ENCODE peak calls at places on chromosomes 16 and 17, in four cellular contexts. L, C, W and U are unnamed samples.

GRCh38 chr17:50864747-50865059 is 1.5 kb downstream of the TOB1 start:
- DNase-seq in C (no peak), L (no peak), W (no peak), U (no peak)

GRCh38 chr16:87897563-87898505 is 28.5 kb upstream of the SLC7A5 start:
- DNase-seq in C (no peak), L (no peak), W (no peak), U (no peak)

GRCh38 chr16:58345574-58346354 is 46.5 kb upstream of the GINS3 start:
- DNase-seq in W (no peak), C (no peak), L (no peak), U (no peak)

GRCh38 chr17:74288785-74289184 is 14.8 kb downstream of the DNAI2 start:
- DNase-seq in W (no peak), L (no peak), C (no peak), U (no peak)

GRCh38 chr17:74307984-74308773 is 17.8 kb upstream of the KIF19 start:
- DNase-seq in W (no peak), C (no peak), L (no peak), U (no peak)

GRCh38 chr16:88004391-88004790 is 53.2 kb downstream of the BANP start:
- DNase-seq in L (no peak), C (no peak), W (no peak), U (no peak)

GRCh38 chr17:32277284-32277683 is 11.7 kb downstream of the RHBDL3 start:
- DNase-seq in W (peak), L (no peak), C (peak), U (no peak)

GRCh38 chr16:49271363-49271762 is 10.3 kb downstream of the CBLN1 start:
- DNase-seq in L (no peak), C (no peak), W (no peak), U (no peak)

GRCh38 chr16:59601452-59601851 is 867.3 kb upstream of the GOT2 start:
- DNase-seq in W (no peak), L (no peak), C (no peak), U (no peak)

GRCh38 chr16:49443576-49443975 is 70.0 kb downstream of the C16orf78 start:
- DNase-seq in C (no peak), W (no peak), L (no peak), U (no peak)

GRCh38 chr16:89202422-89203215 is 2.3 kb upstream of the SLC22A31 start:
- DNase-seq in C (no peak), L (no peak), W (no peak), U (peak)

GRCh38 chr17:20944014-20944905 is 98.6 kb downstream of the USP22 start:
- DNase-seq in C (no peak), L (no peak), W (peak), U (peak)

GRCh38 chr17:80826955-80827645 is 164.5 kb upstream of the CHMP6 start:
- DNase-seq in L (no peak), W (peak), C (peak), U (no peak)

GRCh38 chr17:61495161-61495857 is 43.1 kb downstream of the TBX4 start:
- DNase-seq in C (peak), W (peak), L (no peak), U (no peak)

GRCh38 chr16:71413341-71413740 is 28.5 kb downstream of the TLE7 start:
- DNase-seq in C (no peak), W (no peak), L (no peak), U (no peak)

GRCh38 chr16:81796585-81797346 is 17.7 kb downstream of the PLCG2 start:
- DNase-seq in C (no peak), L (no peak), W (no peak), U (no peak)

GRCh38 chr17:72985882-72986720 is 106.4 kb downstream of the SLC39A11 start:
- DNase-seq in C (peak), W (peak), L (peak), U (peak)

GRCh38 chr16:62363451-62363850 is 327.2 kb upstream of the CDH8 start:
- DNase-seq in W (peak), C (no peak), L (no peak), U (peak)

GRCh38 chr17:58089111-58089510 is 5.9 kb downstream of the DYNLL2 start:
- DNase-seq in L (no peak), W (no peak), C (no peak), U (no peak)

GRCh38 chr17:5135726-5136579 is 20.1 kb downstream of the USP6 start:
- DNase-seq in C (no peak), L (no peak), W (no peak), U (no peak)

GRCh38 chr17:15247891-15248529 is 17.1 kb downstream of the PMP22 start:
- DNase-seq in L (no peak), W (peak), C (no peak), U (no peak)

GRCh38 chr16:67185866-67186134 is 2.0 kb upstream of the MATCAP1 start:
- DNase-seq in L (no peak), C (no peak), W (no peak), U (no peak)

GRCh38 chr16:86975445-86975844 is 341.7 kb downstream of the C16orf95 start:
- DNase-seq in C (peak), L (peak), W (peak), U (peak)

GRCh38 chr17:5584971-5585794 is 874 bp upstream of the NLRP1 start:
- DNase-seq in L (no peak), W (peak), C (peak), U (no peak)

GRCh38 chr17:37699285-37699973 is 45.4 kb downstream of the HNF1B start:
- DNase-seq in C (no peak), W (no peak), L (no peak), U (no peak)

GRCh38 chr16:20300312-20301097 is 26.8 kb downstream of the GP2 start:
- DNase-seq in L (peak), W (peak), C (peak), U (peak)

GRCh38 chr16:15052747-15053476 is 3.0 kb downstream of the NTAN1 start:
- DNase-seq in L (no peak), C (no peak), W (peak), U (no peak)

GRCh38 chr16:15055141-15056053 is 477 bp downstream of the NTAN1 start:
- DNase-seq in C (peak), W (peak), L (no peak), U (no peak)

GRCh38 chr16:15051387-15051951 is 4.4 kb downstream of the NTAN1 start:
- DNase-seq in W (no peak), L (no peak), C (no peak), U (no peak)

GRCh38 chr16:15053904-15054303 is 2.0 kb downstream of the NTAN1 start:
- DNase-seq in W (no peak), L (no peak), C (no peak), U (no peak)

GRCh38 chr16:15054357-15055140 is 1.3 kb downstream of the NTAN1 start:
- DNase-seq in W (no peak), L (no peak), C (no peak), U (no peak)
- H3K4ac ChIP-seq in W (no peak), L (no peak), C (peak), U (no peak)

DNA sequence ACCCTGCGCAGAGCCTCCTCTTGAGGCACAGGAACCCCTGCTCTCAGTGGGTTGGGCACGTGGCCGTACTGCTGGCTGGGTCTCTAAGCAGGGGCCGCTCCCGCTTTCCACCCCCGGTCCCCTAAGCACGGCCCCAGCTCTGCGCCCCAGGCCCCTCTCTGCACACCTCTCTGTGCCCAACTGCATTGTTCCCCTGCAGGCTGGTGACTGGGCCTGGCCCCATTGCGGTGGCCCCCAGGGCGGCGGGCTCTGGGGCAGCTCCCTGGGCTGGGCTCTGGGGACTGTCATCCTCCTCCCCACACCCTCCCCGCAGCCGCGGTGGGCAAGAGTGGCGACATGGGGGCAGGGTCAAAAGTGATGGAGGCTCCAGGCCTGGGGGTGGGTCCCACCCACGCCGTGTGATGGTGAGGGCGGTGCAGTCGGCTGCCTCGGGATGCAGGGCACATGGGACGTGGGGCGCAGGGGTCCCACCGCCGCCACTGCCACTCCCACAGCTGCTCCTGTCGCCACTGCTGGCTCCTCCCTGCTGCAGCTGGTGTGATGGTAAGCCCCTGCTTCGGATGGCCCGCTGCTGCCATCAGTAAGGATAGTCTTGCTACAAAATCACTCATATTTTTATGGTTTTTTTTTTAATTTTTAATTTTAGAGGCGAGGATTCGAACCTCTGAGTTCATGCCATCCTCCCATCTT is 15.2 kb upstream of the ITGB3 start:
- DNase-seq in W (no peak), L (no peak), C (no peak), U (no peak)
- H3K4ac ChIP-seq in W (no peak), L (no peak), C (peak), U (no peak)

DNA sequence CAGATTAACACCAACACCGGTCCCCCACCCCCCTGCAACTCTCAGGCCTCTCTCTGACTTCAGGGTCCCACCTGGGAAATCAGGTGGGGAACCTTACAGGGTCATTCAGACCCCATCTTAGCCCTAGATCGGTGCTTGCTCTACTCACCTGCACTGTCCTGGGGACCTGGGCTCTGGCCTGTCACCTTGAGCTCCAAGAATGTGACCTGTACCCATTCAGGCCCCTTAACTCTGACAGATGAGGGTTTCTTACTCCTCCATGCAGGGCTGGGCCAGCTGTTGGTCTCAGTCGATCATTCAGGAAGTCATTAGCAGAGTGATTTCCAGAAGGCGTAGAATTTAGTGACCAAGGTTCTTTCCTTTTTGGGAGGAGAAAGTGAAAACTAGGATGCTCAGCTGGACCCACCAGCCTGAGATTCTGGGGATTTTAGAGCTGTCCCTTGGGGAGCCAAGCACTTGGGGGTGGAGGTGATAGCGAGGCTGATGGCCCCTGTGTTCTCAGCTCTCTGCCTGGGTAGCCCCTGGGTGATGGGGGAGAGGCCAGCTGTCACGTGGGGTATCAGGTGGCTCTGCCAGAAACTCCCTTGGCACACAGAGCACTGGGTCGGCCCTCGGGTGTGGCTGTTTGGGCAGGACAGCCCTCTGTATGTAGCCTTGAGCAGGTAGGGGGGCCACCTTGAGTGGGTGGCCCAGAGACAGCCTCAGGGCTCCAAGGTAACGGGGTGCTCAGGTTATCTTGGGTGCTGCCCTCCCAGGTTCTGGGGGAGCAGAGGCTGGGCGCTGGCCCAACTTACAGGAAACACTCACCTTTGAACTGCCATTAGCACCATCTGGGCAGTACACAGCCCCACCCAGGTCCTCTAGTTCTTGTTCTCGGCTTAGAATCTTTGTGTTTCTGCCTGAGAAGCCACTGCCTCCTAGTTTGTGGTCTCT is 734 bp downstream of the MVP start:
- DNase-seq in C (no peak), L (no peak), W (no peak), U (no peak)
- H3K4ac ChIP-seq in C (peak), L (no peak), W (no peak), U (no peak)

DNA sequence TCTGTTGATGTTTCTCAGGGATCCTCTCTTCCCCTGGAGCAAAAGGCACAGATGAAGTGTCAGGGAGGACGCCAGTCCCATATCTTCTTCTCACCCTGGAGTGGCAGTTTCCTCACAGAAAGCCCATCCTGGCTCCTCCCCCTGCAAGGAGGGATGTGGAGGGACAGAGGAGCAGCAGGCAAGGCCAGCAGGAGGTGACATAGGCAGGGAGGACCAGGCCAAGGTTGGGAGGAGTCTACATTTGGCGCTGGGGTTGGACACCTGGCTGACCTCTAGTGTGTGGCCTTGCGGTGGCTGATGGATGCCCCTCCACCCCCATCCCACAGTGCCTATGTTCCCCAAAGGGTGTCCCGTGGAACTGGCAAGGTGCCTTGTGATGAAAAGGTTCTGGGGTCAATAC is 125.4 kb downstream of the SEC14L1 start:
- DNase-seq in W (peak), C (no peak), L (no peak), U (no peak)
- H3K4ac ChIP-seq in W (no peak), C (no peak), L (no peak), U (no peak)